ENCODE peak calls at places on chromosome 3, in eight cellular contexts. One of them, this sample, is unnamed.

GRCh38 chr3:172355836-172356235 is 92.4 kb downstream of the GHSR start:
- DNase-seq in prostate gland: no peak
- DNase-seq in SK-N-SH: no peak
- DNase-seq in stomach: peak; percentile 40
- DNase-seq in sigmoid colon: no peak
- DNase-seq in HCT116: peak; percentile 27
- DNase-seq in Panc1: peak; percentile 50
- DNase-seq in suprapubic skin: no peak
- DNase-seq in this sample: no peak

GRCh38 chr3:86723433-86723832 is 267.5 kb downstream of the VGLL3 start:
- DNase-seq in stomach: no peak
- DNase-seq in prostate gland: no peak
- DNase-seq in Panc1: no peak
- DNase-seq in sigmoid colon: no peak
- DNase-seq in SK-N-SH: no peak
- DNase-seq in HCT116: no peak
- DNase-seq in suprapubic skin: no peak
- DNase-seq in this sample: no peak

GRCh38 chr3:4935347-4935746 is 43.9 kb upstream of the BHLHE40 start:
- DNase-seq in sigmoid colon: no peak
- DNase-seq in Panc1: no peak
- DNase-seq in SK-N-SH: no peak
- DNase-seq in suprapubic skin: no peak
- DNase-seq in HCT116: no peak
- DNase-seq in stomach: no peak
- DNase-seq in prostate gland: no peak
- DNase-seq in this sample: no peak

GRCh38 chr3:40971191-40972168 is 227.8 kb upstream of the CTNNB1 start:
- DNase-seq in prostate gland: peak; percentile 30
- DNase-seq in SK-N-SH: no peak
- DNase-seq in Panc1: peak; percentile 81
- DNase-seq in suprapubic skin: no peak
- DNase-seq in sigmoid colon: peak; percentile 93
- DNase-seq in stomach: peak; percentile 47
- DNase-seq in HCT116: peak; percentile 42
- DNase-seq in this sample: no peak

GRCh38 chr3:177536873-177537272 is 339.6 kb upstream of the TBL1XR1 start:
- DNase-seq in stomach: no peak
- DNase-seq in sigmoid colon: no peak
- DNase-seq in prostate gland: no peak
- DNase-seq in suprapubic skin: no peak
- DNase-seq in HCT116: no peak
- DNase-seq in Panc1: no peak
- DNase-seq in SK-N-SH: no peak
- DNase-seq in this sample: no peak

GRCh38 chr3:123447749-123448502 is 964 bp downstream of the ADCY5 start:
- DNase-seq in HCT116: no peak
- DNase-seq in sigmoid colon: no peak
- DNase-seq in stomach: peak; percentile 32
- DNase-seq in Panc1: no peak
- DNase-seq in prostate gland: no peak
- DNase-seq in SK-N-SH: peak; percentile 83
- DNase-seq in suprapubic skin: no peak
- DNase-seq in this sample: no peak

GRCh38 chr3:177597325-177598109 is 400.2 kb upstream of the TBL1XR1 start:
- DNase-seq in stomach: no peak
- DNase-seq in Panc1: no peak
- DNase-seq in suprapubic skin: peak; percentile 80
- DNase-seq in prostate gland: peak; percentile 46
- DNase-seq in sigmoid colon: peak; percentile 84
- DNase-seq in HCT116: no peak
- DNase-seq in SK-N-SH: peak; percentile 22
- DNase-seq in this sample: no peak

GRCh38 chr3:116905805-116906204 is 196.2 kb downstream of the TUSC7 start:
- DNase-seq in sigmoid colon: no peak
- DNase-seq in Panc1: no peak
- DNase-seq in HCT116: no peak
- DNase-seq in stomach: no peak
- DNase-seq in prostate gland: no peak
- DNase-seq in SK-N-SH: no peak
- DNase-seq in suprapubic skin: no peak
- DNase-seq in this sample: no peak

GRCh38 chr3:14440531-14441239 is 38.3 kb downstream of the SLC6A6 start:
- DNase-seq in Panc1: no peak
- DNase-seq in SK-N-SH: peak; percentile 88
- DNase-seq in prostate gland: no peak
- DNase-seq in stomach: no peak
- DNase-seq in suprapubic skin: no peak
- DNase-seq in HCT116: no peak
- DNase-seq in sigmoid colon: no peak
- DNase-seq in this sample: no peak

GRCh38 chr3:97835761-97836160 is 13.9 kb downstream of the CRYBG3 start:
- DNase-seq in suprapubic skin: no peak
- DNase-seq in sigmoid colon: no peak
- DNase-seq in HCT116: no peak
- DNase-seq in SK-N-SH: no peak
- DNase-seq in Panc1: no peak
- DNase-seq in prostate gland: no peak
- DNase-seq in stomach: no peak
- DNase-seq in this sample: no peak

GRCh38 chr3:30644615-30645014 is 38.2 kb downstream of the TGFBR2 start:
- DNase-seq in suprapubic skin: peak; percentile 80
- DNase-seq in SK-N-SH: no peak
- DNase-seq in HCT116: no peak
- DNase-seq in stomach: peak; percentile 40
- DNase-seq in sigmoid colon: peak; percentile 92
- DNase-seq in prostate gland: peak; percentile 36
- DNase-seq in Panc1: no peak
- DNase-seq in this sample: no peak

GRCh38 chr3:36891651-36892268 is 53.1 kb downstream of the TRANK1 start:
- DNase-seq in Panc1: no peak
- DNase-seq in SK-N-SH: no peak
- DNase-seq in stomach: no peak
- DNase-seq in suprapubic skin: no peak
- DNase-seq in sigmoid colon: no peak
- DNase-seq in prostate gland: no peak
- DNase-seq in HCT116: no peak
- DNase-seq in this sample: peak; percentile 34

GRCh38 chr3:119582178-119582577 is 2.9 kb downstream of the ADPRH start:
- DNase-seq in SK-N-SH: no peak
- DNase-seq in HCT116: no peak
- DNase-seq in stomach: no peak
- DNase-seq in sigmoid colon: no peak
- DNase-seq in suprapubic skin: no peak
- DNase-seq in prostate gland: no peak
- DNase-seq in Panc1: no peak
- DNase-seq in this sample: no peak

GRCh38 chr3:172646439-172647015 is 64.3 kb downstream of the NCEH1 start:
- DNase-seq in sigmoid colon: no peak
- DNase-seq in Panc1: no peak
- DNase-seq in prostate gland: peak; percentile 42
- DNase-seq in stomach: no peak
- DNase-seq in HCT116: no peak
- DNase-seq in SK-N-SH: peak; percentile 22
- DNase-seq in suprapubic skin: no peak
- DNase-seq in this sample: peak; percentile 55

GRCh38 chr3:136070334-136070733 is 104.8 kb downstream of the PPP2R3A start:
- DNase-seq in suprapubic skin: no peak
- DNase-seq in HCT116: no peak
- DNase-seq in SK-N-SH: no peak
- DNase-seq in Panc1: peak; percentile 30
- DNase-seq in prostate gland: no peak
- DNase-seq in stomach: no peak
- DNase-seq in sigmoid colon: no peak
- DNase-seq in this sample: no peak

GRCh38 chr3:65785065-65785645 is 253.6 kb downstream of the MAGI1 start:
- DNase-seq in prostate gland: peak; percentile 27
- DNase-seq in sigmoid colon: no peak
- DNase-seq in HCT116: peak; percentile 32
- DNase-seq in stomach: no peak
- DNase-seq in SK-N-SH: peak; percentile 57
- DNase-seq in suprapubic skin: no peak
- DNase-seq in Panc1: peak; percentile 12
- DNase-seq in this sample: no peak

GRCh38 chr3:31941230-31941632 is 39.8 kb downstream of the OSBPL10 start:
- DNase-seq in sigmoid colon: no peak
- DNase-seq in HCT116: no peak
- DNase-seq in stomach: no peak
- DNase-seq in SK-N-SH: no peak
- DNase-seq in suprapubic skin: no peak
- DNase-seq in Panc1: no peak
- DNase-seq in prostate gland: no peak
- DNase-seq in this sample: no peak

GRCh38 chr3:157290761-157291160 is 130.8 kb upstream of the CCNL1 start:
- DNase-seq in Panc1: no peak
- DNase-seq in SK-N-SH: no peak
- DNase-seq in sigmoid colon: no peak
- DNase-seq in stomach: no peak
- DNase-seq in suprapubic skin: no peak
- DNase-seq in prostate gland: no peak
- DNase-seq in HCT116: no peak
- DNase-seq in this sample: no peak

GRCh38 chr3:14725564-14726420 is 50.9 kb downstream of the C3orf20 start:
- DNase-seq in stomach: peak; percentile 30
- DNase-seq in prostate gland: no peak
- DNase-seq in sigmoid colon: peak; percentile 89
- DNase-seq in suprapubic skin: no peak
- DNase-seq in Panc1: no peak
- DNase-seq in SK-N-SH: no peak
- DNase-seq in HCT116: no peak
- DNase-seq in this sample: no peak

GRCh38 chr3:58524326-58524888 is 12.6 kb downstream of the ACOX2 start:
- DNase-seq in sigmoid colon: no peak
- DNase-seq in HCT116: no peak
- DNase-seq in Panc1: no peak
- DNase-seq in SK-N-SH: no peak
- DNase-seq in stomach: no peak
- DNase-seq in suprapubic skin: no peak
- DNase-seq in prostate gland: no peak
- DNase-seq in this sample: peak; percentile 82
- TF ChIP-seq POLR2AphosphoS5 in sigmoid colon: no peak
- TF ChIP-seq POLR2AphosphoS5 in HCT116: no peak
- TF ChIP-seq POLR2AphosphoS5 in Panc1: no peak
- TF ChIP-seq POLR2AphosphoS5 in SK-N-SH: no peak
- TF ChIP-seq POLR2AphosphoS5 in stomach: no peak
- TF ChIP-seq POLR2AphosphoS5 in suprapubic skin: no peak
- TF ChIP-seq POLR2AphosphoS5 in prostate gland: no peak
- TF ChIP-seq POLR2AphosphoS5 in this sample: no peak

GRCh38 chr3:85667744-85668143 is 709.0 kb downstream of the CADM2 start:
- DNase-seq in sigmoid colon: no peak
- DNase-seq in Panc1: no peak
- DNase-seq in suprapubic skin: no peak
- DNase-seq in stomach: no peak
- DNase-seq in SK-N-SH: no peak
- DNase-seq in prostate gland: no peak
- DNase-seq in HCT116: no peak
- DNase-seq in this sample: no peak
- H3K36me3 ChIP-seq in sigmoid colon: no peaks in the 10 kb centered on the region
- H3K36me3 ChIP-seq in Panc1: no peaks in the 10 kb centered on the region
- H3K36me3 ChIP-seq in suprapubic skin: no peaks in the 10 kb centered on the region
- H3K36me3 ChIP-seq in stomach: no peaks in the 10 kb centered on the region
- H3K36me3 ChIP-seq in SK-N-SH: no peaks in the 10 kb centered on the region
- H3K36me3 ChIP-seq in prostate gland: no peaks in the 10 kb centered on the region
- H3K36me3 ChIP-seq in HCT116: no peaks in the 10 kb centered on the region
- H3K36me3 ChIP-seq in this sample: no peaks in the 10 kb centered on the region

GRCh38 chr3:125032100-125032643 is 23.6 kb downstream of the HEG1 start:
- DNase-seq in sigmoid colon: no peak
- DNase-seq in prostate gland: no peak
- DNase-seq in SK-N-SH: no peak
- DNase-seq in suprapubic skin: no peak
- DNase-seq in HCT116: no peak
- DNase-seq in Panc1: no peak
- DNase-seq in stomach: no peak
- DNase-seq in this sample: no peak

GRCh38 chr3:125035217-125035616 is 20.6 kb downstream of the HEG1 start:
- DNase-seq in sigmoid colon: no peak
- DNase-seq in stomach: no peak
- DNase-seq in SK-N-SH: no peak
- DNase-seq in prostate gland: no peak
- DNase-seq in Panc1: no peak
- DNase-seq in suprapubic skin: no peak
- DNase-seq in HCT116: no peak
- DNase-seq in this sample: no peak

GRCh38 chr3:125033135-125033534 is 22.7 kb downstream of the HEG1 start:
- DNase-seq in SK-N-SH: no peak
- DNase-seq in Panc1: no peak
- DNase-seq in suprapubic skin: no peak
- DNase-seq in sigmoid colon: no peak
- DNase-seq in stomach: no peak
- DNase-seq in HCT116: no peak
- DNase-seq in prostate gland: no peak
- DNase-seq in this sample: no peak

GRCh38 chr3:125032683-125033082 is 23.1 kb downstream of the HEG1 start:
- DNase-seq in Panc1: no peak
- DNase-seq in sigmoid colon: no peak
- DNase-seq in stomach: no peak
- DNase-seq in suprapubic skin: no peak
- DNase-seq in SK-N-SH: no peak
- DNase-seq in HCT116: no peak
- DNase-seq in prostate gland: no peak
- DNase-seq in this sample: no peak

DNA sequence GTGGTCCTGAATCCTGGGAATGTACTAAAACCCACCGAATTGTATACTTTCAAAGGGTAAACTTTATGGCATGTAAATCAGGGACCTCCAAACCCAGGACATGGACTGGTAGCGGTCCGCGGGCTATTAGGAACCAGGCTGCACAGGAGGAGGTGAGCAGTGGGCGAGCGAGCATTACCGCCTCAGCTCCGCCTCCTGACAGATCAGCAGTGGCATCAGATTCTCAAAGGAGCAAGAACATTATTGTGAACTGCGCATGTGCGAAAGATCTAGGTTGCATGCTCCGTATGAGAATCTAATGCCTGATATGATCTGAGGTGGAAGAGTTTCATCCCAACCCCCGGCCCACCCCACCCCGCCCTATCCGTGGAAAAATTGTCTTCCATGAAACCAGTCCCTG is 22.2 kb downstream of the HEG1 start:
- DNase-seq in stomach: no peak
- DNase-seq in sigmoid colon: no peak
- DNase-seq in HCT116: no peak
- DNase-seq in Panc1: no peak
- DNase-seq in prostate gland: no peak
- DNase-seq in SK-N-SH: no peak
- DNase-seq in suprapubic skin: no peak
- DNase-seq in this sample: no peak
- H3K27ac ChIP-seq in stomach: peak overlapping the region; percentile 32
- H3K27ac ChIP-seq in sigmoid colon: no peak overlapping the region
- H3K27ac ChIP-seq in HCT116: no peak overlapping the region
- H3K27ac ChIP-seq in Panc1: peak overlapping the region; percentile 29
- H3K27ac ChIP-seq in prostate gland: no peak overlapping the region
- H3K27ac ChIP-seq in SK-N-SH: no peak overlapping the region
- H3K27ac ChIP-seq in suprapubic skin: no peak overlapping the region
- H3K27ac ChIP-seq in this sample: no peak overlapping the region

GRCh38 chr3:13332158-13332557 is 88.0 kb downstream of the NUP210 start:
- DNase-seq in SK-N-SH: no peak
- DNase-seq in prostate gland: peak; percentile 34
- DNase-seq in stomach: peak; percentile 37
- DNase-seq in Panc1: no peak
- DNase-seq in sigmoid colon: no peak
- DNase-seq in suprapubic skin: no peak
- DNase-seq in HCT116: no peak
- DNase-seq in this sample: no peak
- TF ChIP-seq POLR2AphosphoS5 in SK-N-SH: no peak
- TF ChIP-seq POLR2AphosphoS5 in prostate gland: no peak
- TF ChIP-seq POLR2AphosphoS5 in stomach: peak; percentile 45
- TF ChIP-seq POLR2AphosphoS5 in Panc1: no peak
- TF ChIP-seq POLR2AphosphoS5 in sigmoid colon: no peak
- TF ChIP-seq POLR2AphosphoS5 in suprapubic skin: no peak
- TF ChIP-seq POLR2AphosphoS5 in HCT116: no peak
- TF ChIP-seq POLR2AphosphoS5 in this sample: no peak